ENCODE peak calls at places on chromosomes 12 and 14, in eight cellular contexts. One of them, this sample, is unnamed.

GRCh38 chr14:102008891-102009290 is 44.5 kb downstream of the DYNC1H1 start:
- DNase-seq in transverse colon: no peak
- DNase-seq in RWPE1: no peak
- DNase-seq in pancreas: no peak
- DNase-seq in Peyer's patch: no peak
- DNase-seq in small intestine: no peak
- DNase-seq in substantia nigra: no peak
- DNase-seq in coronary artery: no peak
- DNase-seq in this sample: no peak

GRCh38 chr12:121990692-121991603 is 30.7 kb upstream of the BCL7A start:
- DNase-seq in substantia nigra: no peak
- DNase-seq in transverse colon: no peak
- DNase-seq in RWPE1: no peak
- DNase-seq in Peyer's patch: no peak
- DNase-seq in small intestine: no peak
- DNase-seq in coronary artery: no peak
- DNase-seq in pancreas: no peak
- DNase-seq in this sample: no peak

GRCh38 chr14:94677239-94677612 is 65.0 kb downstream of the SERPINA3 start:
- DNase-seq in pancreas: no peak
- DNase-seq in Peyer's patch: no peak
- DNase-seq in small intestine: no peak
- DNase-seq in coronary artery: peak; percentile 28
- DNase-seq in substantia nigra: no peak
- DNase-seq in RWPE1: no peak
- DNase-seq in transverse colon: no peak
- DNase-seq in this sample: no peak

GRCh38 chr12:71840226-71840847 is 778 bp downstream of the TBC1D15 start:
- DNase-seq in substantia nigra: no peak
- DNase-seq in RWPE1: peak; percentile 72
- DNase-seq in transverse colon: no peak
- DNase-seq in small intestine: peak; percentile 80
- DNase-seq in pancreas: no peak
- DNase-seq in coronary artery: no peak
- DNase-seq in Peyer's patch: no peak
- DNase-seq in this sample: no peak

GRCh38 chr12:52147367-52147972 is 44.3 kb downstream of the KRT80 start:
- DNase-seq in pancreas: peak; percentile 81
- DNase-seq in RWPE1: peak; percentile 93
- DNase-seq in transverse colon: peak; percentile 95
- DNase-seq in small intestine: peak; percentile 97
- DNase-seq in Peyer's patch: peak; percentile 95
- DNase-seq in substantia nigra: no peak
- DNase-seq in coronary artery: peak; percentile 98
- DNase-seq in this sample: peak; percentile 95

GRCh38 chr14:99681101-99681831 is 2.8 kb upstream of the CYP46A1 start:
- DNase-seq in small intestine: no peak
- DNase-seq in coronary artery: no peak
- DNase-seq in substantia nigra: no peak
- DNase-seq in Peyer's patch: no peak
- DNase-seq in transverse colon: no peak
- DNase-seq in pancreas: no peak
- DNase-seq in RWPE1: no peak
- DNase-seq in this sample: no peak

GRCh38 chr14:101480747-101481530 is 80.4 kb upstream of the DIO3 start:
- DNase-seq in substantia nigra: no peak
- DNase-seq in RWPE1: peak; percentile 91
- DNase-seq in small intestine: no peak
- DNase-seq in coronary artery: peak; percentile 59
- DNase-seq in pancreas: no peak
- DNase-seq in Peyer's patch: peak; percentile 44
- DNase-seq in transverse colon: peak; percentile 6
- DNase-seq in this sample: peak; percentile 19

GRCh38 chr12:75308279-75308678 is 21.8 kb downstream of the CAPS2 start:
- DNase-seq in pancreas: no peak
- DNase-seq in RWPE1: no peak
- DNase-seq in coronary artery: no peak
- DNase-seq in transverse colon: no peak
- DNase-seq in Peyer's patch: no peak
- DNase-seq in small intestine: no peak
- DNase-seq in substantia nigra: no peak
- DNase-seq in this sample: no peak

GRCh38 chr12:65313704-65314317 is 35.3 kb downstream of the MSRB3 start:
- DNase-seq in transverse colon: no peak
- DNase-seq in pancreas: no peak
- DNase-seq in coronary artery: no peak
- DNase-seq in RWPE1: peak; percentile 16
- DNase-seq in Peyer's patch: no peak
- DNase-seq in small intestine: peak; percentile 30
- DNase-seq in substantia nigra: no peak
- DNase-seq in this sample: no peak

GRCh38 chr12:87953257-87953860 is 75.8 kb downstream of the C12orf50 start:
- DNase-seq in pancreas: no peak
- DNase-seq in small intestine: no peak
- DNase-seq in transverse colon: no peak
- DNase-seq in RWPE1: peak; percentile 34
- DNase-seq in coronary artery: no peak
- DNase-seq in substantia nigra: no peak
- DNase-seq in Peyer's patch: no peak
- DNase-seq in this sample: no peak

GRCh38 chr12:22361785-22362184 is 27.3 kb upstream of the ST8SIA1 start:
- DNase-seq in substantia nigra: no peak
- DNase-seq in RWPE1: no peak
- DNase-seq in Peyer's patch: no peak
- DNase-seq in coronary artery: no peak
- DNase-seq in transverse colon: no peak
- DNase-seq in pancreas: no peak
- DNase-seq in small intestine: no peak
- DNase-seq in this sample: no peak

GRCh38 chr12:96195845-96196451 is 1.8 kb downstream of the ELK3 start:
- DNase-seq in RWPE1: peak; percentile 40
- DNase-seq in substantia nigra: no peak
- DNase-seq in coronary artery: peak; percentile 74
- DNase-seq in small intestine: no peak
- DNase-seq in pancreas: no peak
- DNase-seq in transverse colon: peak; percentile 26
- DNase-seq in Peyer's patch: no peak
- DNase-seq in this sample: no peak

GRCh38 chr12:63353559-63353958 is 202.6 kb upstream of the AVPR1A start:
- DNase-seq in small intestine: no peak
- DNase-seq in coronary artery: no peak
- DNase-seq in RWPE1: peak; percentile 28
- DNase-seq in substantia nigra: no peak
- DNase-seq in transverse colon: no peak
- DNase-seq in pancreas: no peak
- DNase-seq in Peyer's patch: no peak
- DNase-seq in this sample: no peak

GRCh38 chr12:130054803-130055202 is 107.5 kb upstream of the FZD10 start:
- DNase-seq in coronary artery: no peak
- DNase-seq in pancreas: no peak
- DNase-seq in small intestine: no peak
- DNase-seq in RWPE1: no peak
- DNase-seq in Peyer's patch: no peak
- DNase-seq in substantia nigra: no peak
- DNase-seq in transverse colon: no peak
- DNase-seq in this sample: no peak

GRCh38 chr14:100381386-100382105 is 58.4 kb downstream of the SLC25A47 start:
- DNase-seq in pancreas: no peak
- DNase-seq in coronary artery: no peak
- DNase-seq in transverse colon: no peak
- DNase-seq in substantia nigra: no peak
- DNase-seq in RWPE1: no peak
- DNase-seq in Peyer's patch: no peak
- DNase-seq in small intestine: no peak
- DNase-seq in this sample: no peak

GRCh38 chr12:130764475-130765185 is 48.5 kb upstream of the RIMBP2 start:
- DNase-seq in small intestine: no peak
- DNase-seq in substantia nigra: no peak
- DNase-seq in pancreas: no peak
- DNase-seq in RWPE1: peak; percentile 19
- DNase-seq in coronary artery: no peak
- DNase-seq in Peyer's patch: no peak
- DNase-seq in transverse colon: no peak
- DNase-seq in this sample: no peak

GRCh38 chr12:47422656-47423055 is 283.2 kb downstream of the RPAP3 start:
- DNase-seq in coronary artery: no peak
- DNase-seq in pancreas: no peak
- DNase-seq in small intestine: no peak
- DNase-seq in RWPE1: no peak
- DNase-seq in transverse colon: no peak
- DNase-seq in Peyer's patch: no peak
- DNase-seq in substantia nigra: no peak
- DNase-seq in this sample: no peak

GRCh38 chr12:6355491-6356373 is 13.9 kb upstream of the TNFRSF1A start:
- DNase-seq in Peyer's patch: no peak
- DNase-seq in substantia nigra: no peak
- DNase-seq in transverse colon: no peak
- DNase-seq in RWPE1: no peak
- DNase-seq in coronary artery: no peak
- DNase-seq in small intestine: no peak
- DNase-seq in pancreas: no peak
- DNase-seq in this sample: no peak

GRCh38 chr12:849192-849527 is 96.8 kb downstream of the WNK1 start:
- DNase-seq in transverse colon: no peak
- DNase-seq in small intestine: no peak
- DNase-seq in RWPE1: no peak
- DNase-seq in pancreas: no peak
- DNase-seq in Peyer's patch: no peak
- DNase-seq in coronary artery: no peak
- DNase-seq in substantia nigra: no peak
- DNase-seq in this sample: no peak
- H3K27ac ChIP-seq in transverse colon: no peak overlapping the region
- H3K27ac ChIP-seq in small intestine: no peak overlapping the region
- H3K27ac ChIP-seq in RWPE1: no peak overlapping the region
- H3K27ac ChIP-seq in pancreas: no peak overlapping the region
- H3K27ac ChIP-seq in Peyer's patch: no peak overlapping the region
- H3K27ac ChIP-seq in coronary artery: no peak overlapping the region
- H3K27ac ChIP-seq in substantia nigra: no peak overlapping the region
- H3K27ac ChIP-seq in this sample: no peak overlapping the region

GRCh38 chr12:120981407-120981921 is 3.1 kb downstream of the HNF1A start:
- DNase-seq in coronary artery: no peak
- DNase-seq in pancreas: no peak
- DNase-seq in transverse colon: no peak
- DNase-seq in Peyer's patch: no peak
- DNase-seq in substantia nigra: no peak
- DNase-seq in RWPE1: no peak
- DNase-seq in small intestine: no peak
- DNase-seq in this sample: no peak

GRCh38 chr12:120979862-120980696 is 1.7 kb downstream of the HNF1A start:
- DNase-seq in Peyer's patch: peak; percentile 77
- DNase-seq in small intestine: peak; percentile 88
- DNase-seq in RWPE1: no peak
- DNase-seq in substantia nigra: no peak
- DNase-seq in coronary artery: no peak
- DNase-seq in transverse colon: peak; percentile 68
- DNase-seq in pancreas: peak; percentile 36
- DNase-seq in this sample: no peak

GRCh38 chr12:120982659-120983058 is 4.3 kb downstream of the HNF1A start:
- DNase-seq in Peyer's patch: no peak
- DNase-seq in substantia nigra: no peak
- DNase-seq in RWPE1: no peak
- DNase-seq in pancreas: no peak
- DNase-seq in small intestine: no peak
- DNase-seq in transverse colon: no peak
- DNase-seq in coronary artery: no peak
- DNase-seq in this sample: no peak

GRCh38 chr12:120979220-120979861 is 998 bp downstream of the HNF1A start:
- DNase-seq in coronary artery: no peak
- DNase-seq in RWPE1: no peak
- DNase-seq in transverse colon: no peak
- DNase-seq in pancreas: peak; percentile 33
- DNase-seq in substantia nigra: no peak
- DNase-seq in small intestine: peak; percentile 65
- DNase-seq in Peyer's patch: no peak
- DNase-seq in this sample: no peak

DNA sequence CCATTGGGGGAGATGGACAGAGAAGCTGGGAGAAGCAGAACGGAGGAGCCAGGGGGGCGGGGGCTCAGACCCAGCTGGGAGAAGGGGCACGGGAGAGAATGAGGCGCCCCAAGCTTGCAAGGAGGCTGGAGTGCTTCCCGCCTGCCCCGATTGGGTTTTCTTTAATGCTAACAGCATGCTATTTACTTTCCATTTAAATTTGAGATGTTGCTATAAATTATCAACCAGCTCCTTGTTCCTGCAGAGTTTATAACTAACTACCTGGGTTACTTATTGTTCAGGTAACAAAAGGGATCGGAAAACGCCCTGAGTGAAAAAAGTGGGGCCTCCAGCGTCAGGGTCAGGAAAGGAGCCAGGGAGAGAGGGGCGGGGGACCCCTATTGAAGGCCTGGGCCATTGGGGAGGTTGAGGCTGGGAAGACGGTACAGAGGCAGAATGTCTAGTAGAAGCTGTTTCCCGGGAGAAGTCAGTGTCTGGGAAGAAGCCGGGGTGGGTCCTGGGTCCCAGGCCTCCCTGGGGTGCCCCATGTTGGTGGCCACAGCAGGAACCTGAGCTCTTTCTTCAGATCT is 2.5 kb downstream of the HNF1A start:
- DNase-seq in substantia nigra: no peak
- DNase-seq in coronary artery: no peak
- DNase-seq in Peyer's patch: peak; percentile 61
- DNase-seq in RWPE1: no peak
- DNase-seq in small intestine: peak; percentile 77
- DNase-seq in transverse colon: peak; percentile 71
- DNase-seq in pancreas: peak; percentile 47
- DNase-seq in this sample: no peak
- H3K27ac ChIP-seq in substantia nigra: no peak overlapping the region
- H3K27ac ChIP-seq in coronary artery: no peak overlapping the region
- H3K27ac ChIP-seq in Peyer's patch: peak overlapping the region; percentile 95
- H3K27ac ChIP-seq in RWPE1: no peak overlapping the region
- H3K27ac ChIP-seq in small intestine: peak overlapping the region; percentile 82
- H3K27ac ChIP-seq in transverse colon: peak overlapping the region; percentile 93
- H3K27ac ChIP-seq in pancreas: peak overlapping the region; percentile 70
- H3K27ac ChIP-seq in this sample: no peak overlapping the region

GRCh38 chr12:55745361-55746146 is 2.6 kb downstream of the GDF11 start:
- DNase-seq in coronary artery: no peak
- DNase-seq in transverse colon: no peak
- DNase-seq in Peyer's patch: no peak
- DNase-seq in RWPE1: no peak
- DNase-seq in small intestine: no peak
- DNase-seq in pancreas: no peak
- DNase-seq in substantia nigra: no peak
- DNase-seq in this sample: no peak
- H3K27ac ChIP-seq in coronary artery: peak overlapping the region; percentile 25
- H3K27ac ChIP-seq in transverse colon: peak overlapping the region; percentile 21
- H3K27ac ChIP-seq in Peyer's patch: peak overlapping the region; percentile 36
- H3K27ac ChIP-seq in RWPE1: peak overlapping the region; percentile 38
- H3K27ac ChIP-seq in small intestine: no peak overlapping the region
- H3K27ac ChIP-seq in pancreas: no peak overlapping the region
- H3K27ac ChIP-seq in substantia nigra: peak overlapping the region; percentile 47
- H3K27ac ChIP-seq in this sample: no peak overlapping the region

DNA sequence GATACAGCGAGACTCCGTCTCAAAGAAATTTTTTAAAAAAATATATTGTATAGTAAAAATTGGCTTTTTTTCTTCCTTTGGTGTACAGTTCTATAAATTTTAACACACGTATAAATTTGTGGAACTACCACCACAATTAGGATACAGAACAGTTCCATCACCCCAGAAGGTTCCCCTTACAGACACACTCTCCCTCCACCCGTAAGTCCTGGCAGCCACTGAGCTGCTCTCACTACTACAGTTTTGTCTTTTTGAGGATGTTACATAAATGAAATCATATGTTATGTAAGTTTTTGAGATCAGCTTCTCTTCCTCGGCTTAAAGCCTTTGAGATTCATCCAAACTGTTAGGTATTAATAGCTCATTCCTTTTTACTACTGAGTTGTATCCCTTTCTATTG is 74.3 kb upstream of the SLC24A4 start:
- DNase-seq in RWPE1: no peak
- DNase-seq in Peyer's patch: no peak
- DNase-seq in substantia nigra: no peak
- DNase-seq in small intestine: no peak
- DNase-seq in transverse colon: no peak
- DNase-seq in pancreas: no peak
- DNase-seq in coronary artery: no peak
- DNase-seq in this sample: no peak
- H3K27ac ChIP-seq in RWPE1: no peak overlapping the region
- H3K27ac ChIP-seq in Peyer's patch: no peak overlapping the region
- H3K27ac ChIP-seq in substantia nigra: no peak overlapping the region
- H3K27ac ChIP-seq in small intestine: no peak overlapping the region
- H3K27ac ChIP-seq in transverse colon: no peak overlapping the region
- H3K27ac ChIP-seq in pancreas: no peak overlapping the region
- H3K27ac ChIP-seq in coronary artery: no peak overlapping the region
- H3K27ac ChIP-seq in this sample: no peak overlapping the region

This sample was measured in lower lobe of right lung.